ENCODE peak calls at places on chromosomes 7 and 10, in eight cellular contexts. Z, Y, V, Q, G, B, W and D are unnamed samples.

GRCh38 chr10:113866551-113867394 is 12.3 kb downstream of the NHLRC2 start:
- DNase-seq in Z (no peak), G (no peak), W (no peak), Y (no peak), B (no peak), Q (no peak), V (peak; percentile 16), D (no peak)

GRCh38 chr7:90701771-90702170 is 105.7 kb downstream of the CDK14 start:
- DNase-seq in B (no peak), Z (peak; percentile 14), Y (no peak), Q (no peak), G (no peak), W (no peak), V (peak; percentile 9), D (no peak)

GRCh38 chr7:50962962-50963374 is 180.3 kb upstream of the GRB10 start:
- DNase-seq in Z (peak; percentile 78), B (peak; percentile 59), G (peak; percentile 75), W (peak; percentile 62), Y (no peak), Q (peak; percentile 97), V (peak; percentile 76), D (peak; percentile 89)

GRCh38 chr7:132080967-132081668 is 495.2 kb downstream of the PLXNA4 start:
- DNase-seq in Z (no peak), Y (no peak), G (peak; percentile 92), V (no peak), B (no peak), Q (no peak), W (no peak), D (no peak)

GRCh38 chr7:23470290-23471089 is at the start of gene IGF2BP3:
- DNase-seq in B (no peak), W (no peak), V (no peak), Y (peak; percentile 93), Z (no peak), G (peak; percentile 99), Q (peak; percentile 92), D (no peak)

GRCh38 chr7:128939861-128940410 is 2.2 kb downstream of the IRF5 start:
- DNase-seq in V (no peak), Z (no peak), Y (peak; percentile 20), B (no peak), W (no peak), Q (no peak), G (no peak), D (no peak)

GRCh38 chr10:132849546-132850031 is 63.6 kb upstream of the NKX6-2 start:
- DNase-seq in B (peak; percentile 39), Z (no peak), G (no peak), Y (no peak), V (no peak), W (no peak), Q (no peak), D (no peak)

GRCh38 chr7:26550492-26550891 is 258.8 kb downstream of the SNX10 start:
- DNase-seq in V (no peak), W (no peak), B (no peak), Y (no peak), G (no peak), Z (no peak), Q (peak; percentile 56), D (no peak)

GRCh38 chr10:125344573-125345121 is 184.3 kb upstream of the CTBP2 start:
- DNase-seq in Y (no peak), Q (peak; percentile 8), Z (no peak), G (no peak), B (no peak), V (no peak), W (peak; percentile 33), D (no peak)

GRCh38 chr7:17640730-17641377 is 299.4 kb downstream of the SNX13 start:
- DNase-seq in Y (peak; percentile 35), Q (peak; percentile 64), Z (no peak), W (no peak), B (no peak), V (peak; percentile 59), G (peak; percentile 61), D (no peak)

GRCh38 chr10:96122824-96123223 is 7.3 kb upstream of the ZNF518A start:
- DNase-seq in Q (no peak), V (no peak), W (no peak), G (no peak), B (no peak), Z (no peak), Y (no peak), D (no peak)

GRCh38 chr10:130744631-130745030 is 566.9 kb downstream of the TCERG1L start:
- DNase-seq in V (no peak), Q (no peak), Y (no peak), Z (no peak), G (no peak), B (peak; percentile 12), W (no peak), D (no peak)

GRCh38 chr7:131071786-131072504 is 255.7 kb upstream of the MKLN1 start:
- DNase-seq in B (peak; percentile 80), G (peak; percentile 94), V (peak; percentile 82), Q (peak; percentile 72), Y (peak; percentile 11), W (peak; percentile 57), Z (no peak), D (peak; percentile 72)

GRCh38 chr7:123782071-123782798 is 33.4 kb upstream of the WASL start:
- DNase-seq in Q (peak; percentile 34), G (peak; percentile 47), W (no peak), V (no peak), Z (no peak), Y (no peak), B (no peak), D (no peak)

GRCh38 chr10:91605968-91606367 is 26.9 kb downstream of the PPP1R3C start:
- DNase-seq in V (no peak), Q (no peak), W (no peak), Z (no peak), Y (no peak), G (no peak), B (no peak), D (no peak)

GRCh38 chr10:49039409-49039808 is 75.9 kb downstream of the VSTM4 start:
- DNase-seq in G (no peak), Q (no peak), Y (no peak), Z (no peak), B (no peak), V (no peak), W (no peak), D (no peak)

GRCh38 chr10:6953131-6953834 is 373.2 kb upstream of the PRKCQ start:
- DNase-seq in G (no peak), W (no peak), Y (no peak), V (no peak), Z (peak; percentile 29), Q (no peak), B (no peak), D (no peak)

DNA sequence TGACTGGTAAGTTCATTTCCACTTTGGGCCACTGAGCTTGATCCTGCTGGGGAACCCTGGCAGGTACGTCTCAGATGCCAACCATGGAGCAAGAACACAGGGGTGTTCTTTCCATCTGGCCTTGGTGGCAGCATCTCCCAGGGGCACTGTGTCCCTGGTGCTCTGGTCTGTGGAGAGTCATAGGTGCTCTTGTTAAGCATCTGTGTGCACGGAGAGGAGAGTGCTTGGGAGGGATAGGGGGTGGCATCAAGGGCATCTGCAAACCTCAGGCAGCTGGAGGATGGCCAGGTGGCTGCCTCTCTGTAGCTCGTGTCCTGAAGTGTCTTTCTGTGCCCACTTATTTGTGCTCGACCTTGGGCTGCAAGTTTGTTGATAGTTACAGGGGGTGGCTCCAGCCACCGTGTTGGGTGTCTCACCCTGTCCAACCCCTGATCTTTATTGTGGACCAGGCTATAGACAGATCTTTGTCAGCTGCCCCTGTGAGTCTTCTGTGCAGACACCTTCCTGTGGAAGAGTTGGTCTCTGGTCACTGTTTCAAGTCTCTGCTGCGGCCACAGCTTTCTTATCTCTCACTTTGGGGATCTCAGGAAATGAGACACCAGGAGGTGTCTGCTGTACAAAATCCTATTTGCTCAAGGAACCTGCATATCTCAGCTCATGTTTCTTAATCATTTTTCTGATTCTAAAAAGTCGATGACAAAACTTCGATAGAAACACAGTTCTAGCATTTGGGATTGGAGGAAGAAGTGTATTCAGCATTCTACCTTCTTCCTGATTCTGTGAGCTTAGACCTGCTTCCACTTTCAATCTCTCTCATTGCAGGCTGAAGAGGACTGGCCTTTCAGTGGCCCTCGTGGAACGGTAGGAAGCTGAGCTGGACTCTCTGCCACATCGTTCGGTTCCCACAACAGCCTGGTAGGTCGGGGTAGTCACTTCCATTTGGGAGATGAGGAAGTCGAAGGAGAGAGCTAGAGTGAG is 17.2 kb upstream of the GIMAP8 start:
- DNase-seq in B (peak; percentile 38), Y (no peak), W (peak; percentile 32), V (peak; percentile 25), Z (no peak), G (no peak), Q (no peak), D (no peak)
- H3K4me1 ChIP-seq in B (no peaks in the 10 kb centered on the region), Y (peaks cover 19% of the 10 kb centered on the region), W (no peaks in the 10 kb centered on the region), V (peaks cover 5% of the 10 kb centered on the region), Z (peaks cover 7% of the 10 kb centered on the region), G (no peaks in the 10 kb centered on the region), Q (peaks cover 11% of the 10 kb centered on the region), D (peaks cover 43% of the 10 kb centered on the region)

GRCh38 chr7:151109094-151110048 is 23.1 kb downstream of the AGAP3 start:
- DNase-seq in Z (peak; percentile 45), Q (no peak), V (peak; percentile 30), W (no peak), G (peak; percentile 58), Y (no peak), B (no peak), D (no peak)
- H3K27ac ChIP-seq in Z (peak overlapping the region; percentile 42), Q (no peak overlapping the region), V (no peak overlapping the region), W (no peak overlapping the region), G (no peak overlapping the region), Y (no peak overlapping the region), B (no peak overlapping the region), D (no peak overlapping the region)

DNA sequence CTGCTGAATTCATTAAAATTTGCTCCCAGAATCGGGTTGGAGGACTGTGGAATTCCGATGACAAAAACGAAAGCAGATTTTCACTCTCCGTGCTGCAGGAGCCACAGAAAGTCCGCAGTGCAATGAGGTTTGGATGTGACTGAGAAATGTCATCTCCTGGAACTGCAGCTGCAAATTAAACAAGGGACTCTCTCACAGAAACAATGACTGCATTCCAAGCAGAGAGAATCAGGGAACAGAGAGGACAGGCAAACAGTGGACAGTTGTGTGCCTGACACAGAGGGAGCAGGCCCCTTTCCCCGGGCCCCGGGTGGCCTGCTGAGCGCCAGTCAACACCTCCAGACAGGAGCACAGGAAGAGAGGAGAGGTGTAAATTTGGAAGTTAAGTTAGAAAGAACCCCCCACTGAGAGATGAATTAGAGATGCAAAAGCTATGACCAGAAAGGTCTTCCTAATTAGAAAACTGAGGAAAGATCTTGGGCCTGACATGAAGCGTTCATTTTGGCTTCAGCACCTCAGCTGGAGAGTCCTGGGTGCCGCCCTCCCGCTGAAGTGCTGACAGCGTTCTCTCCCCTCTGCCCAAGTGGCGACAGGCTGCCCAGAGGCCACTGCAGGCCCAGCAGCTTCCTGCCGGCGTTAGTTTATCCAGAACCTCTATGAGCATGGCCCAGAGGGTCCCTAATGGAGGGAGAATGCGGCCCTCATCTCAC is 108.8 kb downstream of the C10orf90 start:
- DNase-seq in B (no peak), W (no peak), Z (no peak), Y (no peak), G (peak; percentile 21), V (no peak), Q (no peak), D (no peak)
- TF ChIP-seq CTCF in B (no peak), W (no peak), Z (no peak), Y (no peak), G (no peak), V (no peak), Q (no peak), D (no peak)

DNA sequence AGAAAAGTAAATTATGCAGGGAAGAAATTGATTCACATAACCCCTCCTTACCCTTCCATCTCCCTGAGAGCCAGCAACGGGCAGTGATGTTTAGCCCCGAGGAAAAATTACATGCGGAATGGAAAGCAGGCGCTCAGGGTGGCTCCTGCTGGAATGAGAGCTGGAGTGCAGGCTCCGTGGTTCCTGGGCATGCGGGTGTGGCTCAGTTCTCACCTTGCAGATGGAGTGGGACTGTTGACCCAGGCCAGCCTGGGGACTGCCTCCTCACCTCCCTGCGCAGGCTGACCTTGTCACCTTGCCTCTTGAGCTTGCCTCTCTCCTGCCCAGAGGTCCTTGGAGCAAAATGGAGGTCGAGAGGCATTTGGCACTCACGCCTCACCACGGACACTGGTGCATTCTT is 83.3 kb upstream of the PPIF start:
- DNase-seq in B (no peak), W (no peak), Q (peak; percentile 47), Z (no peak), V (no peak), G (no peak), Y (no peak), D (no peak)
- H3K4me1 ChIP-seq in B (no peaks in the 10 kb centered on the region), W (peaks cover 27% of the 10 kb centered on the region), Q (peaks cover 55% of the 10 kb centered on the region), Z (peaks cover 100% of the 10 kb centered on the region), V (peaks cover 40% of the 10 kb centered on the region), G (peaks cover 43% of the 10 kb centered on the region), Y (peaks cover 56% of the 10 kb centered on the region), D (peaks cover 82% of the 10 kb centered on the region)